ENCODE peak calls at places on chromosome 22, in nine cellular contexts. K is upper lobe of right lung; C is amygdala; Y is neuronal stem cell; S is RWPE1; B is right atrium auricular region; G is endothelial cell of umbilical vein; Z is hippocampal formation; M is activated CD4-positive, CD25-positive, alpha-beta regulatory T cell treated with anti-CD3 and anti-CD28 coated beads, Interleukin-2, amount 50 U/mL, for 16 hours. D is an unnamed sample.

GRCh38 chr22:37267128-37267587 is 15.2 kb upstream of the CYTH4 start:
- DNase-seq in K (peak; percentile 76), C (no peak), Y (peak; percentile 65), S (peak; percentile 40), B (no peak), G (peak; percentile 52), Z (no peak), M (peak; percentile 61), D (no peak)

GRCh38 chr22:40597541-40598453 is 38.7 kb downstream of the MRTFA start:
- DNase-seq in K (no peak), C (no peak), Y (no peak), S (peak; percentile 36), B (no peak), G (no peak), Z (no peak), M (no peak), D (no peak)

GRCh38 chr22:27799334-27800249 is 2.0 kb downstream of the MN1 start:
- DNase-seq in K (no peak), C (no peak), Y (no peak), S (peak; percentile 13), B (no peak), G (no peak), Z (no peak), M (no peak), D (no peak)

GRCh38 chr22:41620646-41621098 is at the start of gene DESI1:
- DNase-seq in K (no peak), C (no peak), Y (no peak), S (no peak), B (no peak), G (no peak), Z (no peak), M (no peak), D (no peak)

GRCh38 chr22:39364646-39365405 is 15.0 kb downstream of the SYNGR1 start:
- DNase-seq in K (no peak), C (no peak), Y (no peak), S (no peak), B (no peak), G (no peak), Z (no peak), M (no peak), D (no peak)

GRCh38 chr22:33389927-33390326 is 331.7 kb upstream of the SYN3 start:
- DNase-seq in K (no peak), C (no peak), Y (no peak), S (no peak), B (no peak), G (no peak), Z (no peak), M (no peak), D (no peak)

GRCh38 chr22:33299245-33299956 is 241.2 kb upstream of the SYN3 start:
- DNase-seq in K (no peak), C (no peak), Y (no peak), S (no peak), B (no peak), G (no peak), Z (no peak), M (no peak), D (no peak)

GRCh38 chr22:20764053-20764720 is 9.7 kb upstream of the SERPIND1 start:
- DNase-seq in K (no peak), C (no peak), Y (no peak), S (no peak), B (no peak), G (no peak), Z (no peak), M (no peak), D (no peak)

GRCh38 chr22:43099095-43099494 is 9.9 kb upstream of the TTLL1 start:
- DNase-seq in K (no peak), C (no peak), Y (no peak), S (no peak), B (no peak), G (no peak), Z (no peak), M (no peak), D (no peak)

GRCh38 chr22:30380011-30380410 is 7.2 kb downstream of the RNF215 start:
- DNase-seq in K (peak; percentile 54), C (no peak), Y (no peak), S (no peak), B (no peak), G (no peak), Z (no peak), M (no peak), D (no peak)

GRCh38 chr22:44181033-44181911 is 547 bp downstream of the PARVG start:
- DNase-seq in K (peak; percentile 76), C (no peak), Y (no peak), S (no peak), B (no peak), G (no peak), Z (no peak), M (peak; percentile 21), D (no peak)

GRCh38 chr22:27438271-27438980 is 363.1 kb downstream of the MN1 start:
- DNase-seq in K (no peak), C (no peak), Y (peak; percentile 54), S (no peak), B (no peak), G (no peak), Z (no peak), M (no peak), D (no peak)

GRCh38 chr22:48535868-48536690 is 1291.6 kb downstream of the BRD1 start:
- DNase-seq in K (no peak), C (peak; percentile 67), Y (no peak), S (no peak), B (no peak), G (no peak), Z (peak; percentile 26), M (no peak), D (no peak)

GRCh38 chr22:19631899-19632670 is 82.2 kb upstream of the SEPTIN5 start:
- DNase-seq in K (no peak), C (no peak), Y (peak; percentile 31), S (peak; percentile 22), B (no peak), G (peak; percentile 53), Z (no peak), M (no peak), D (peak; percentile 9)

GRCh38 chr22:27097933-27098332 is 440.5 kb downstream of the MIAT start:
- DNase-seq in K (no peak), C (no peak), Y (no peak), S (no peak), B (no peak), G (no peak), Z (no peak), M (no peak), D (no peak)